ENCODE peak calls at places on chromosome 14, in five cellular contexts. One of them, this sample, is unnamed.
A peak's percentile ranks its signal among the peaks of the same experiment; 100 is the strongest.

GRCh38 chr14:103281496-103282231 is 52.4 kb upstream of the EIF5 start:
- DNase-seq in GM12892: no peak
- DNase-seq in IMR-90: peak; percentile 62
- DNase-seq in ovary: peak; percentile 77
- DNase-seq in tibial nerve: no peak
- DNase-seq in this sample: no peak

GRCh38 chr14:68994056-68994455 is 15.0 kb upstream of the ACTN1 start:
- DNase-seq in GM12892: no peak
- DNase-seq in tibial nerve: no peak
- DNase-seq in IMR-90: no peak
- DNase-seq in ovary: no peak
- DNase-seq in this sample: no peak

GRCh38 chr14:69325646-69326265 is 65.8 kb downstream of the GALNT16 start:
- DNase-seq in tibial nerve: no peak
- DNase-seq in ovary: no peak
- DNase-seq in IMR-90: no peak
- DNase-seq in GM12892: no peak
- DNase-seq in this sample: peak; percentile 70

GRCh38 chr14:57057803-57058202 is 210.9 kb downstream of the EXOC5 start:
- DNase-seq in IMR-90: no peak
- DNase-seq in ovary: no peak
- DNase-seq in GM12892: no peak
- DNase-seq in tibial nerve: no peak
- DNase-seq in this sample: no peak

GRCh38 chr14:92649066-92649465 is 99.4 kb downstream of the LGMN start:
- DNase-seq in tibial nerve: no peak
- DNase-seq in GM12892: no peak
- DNase-seq in ovary: no peak
- DNase-seq in IMR-90: no peak
- DNase-seq in this sample: no peak

GRCh38 chr14:68113328-68113930 is 293.9 kb downstream of the RAD51B start:
- DNase-seq in ovary: no peak
- DNase-seq in IMR-90: no peak
- DNase-seq in tibial nerve: no peak
- DNase-seq in GM12892: no peak
- DNase-seq in this sample: no peak

GRCh38 chr14:78752789-78753188 is 582.6 kb downstream of the NRXN3 start:
- DNase-seq in GM12892: no peak
- DNase-seq in tibial nerve: no peak
- DNase-seq in IMR-90: no peak
- DNase-seq in ovary: no peak
- DNase-seq in this sample: peak; percentile 63

GRCh38 chr14:94904636-94905035 is 134.7 kb upstream of the GSC start:
- DNase-seq in IMR-90: peak; percentile 34
- DNase-seq in ovary: no peak
- DNase-seq in tibial nerve: no peak
- DNase-seq in GM12892: no peak
- DNase-seq in this sample: no peak

GRCh38 chr14:36313206-36313605 is 7.2 kb downstream of the MBIP start:
- DNase-seq in GM12892: no peak
- DNase-seq in tibial nerve: no peak
- DNase-seq in IMR-90: no peak
- DNase-seq in ovary: no peak
- DNase-seq in this sample: no peak

GRCh38 chr14:100203962-100204834 is 34.7 kb upstream of the YY1 start:
- DNase-seq in GM12892: no peak
- DNase-seq in tibial nerve: no peak
- DNase-seq in IMR-90: peak; percentile 50
- DNase-seq in ovary: peak; percentile 50
- DNase-seq in this sample: no peak
- TF ChIP-seq POLR2A in GM12892: no peak
- TF ChIP-seq POLR2A in tibial nerve: no peak
- TF ChIP-seq POLR2A in IMR-90: no peak
- TF ChIP-seq POLR2A in ovary: no peak
- TF ChIP-seq POLR2A in this sample: no peak

DNA sequence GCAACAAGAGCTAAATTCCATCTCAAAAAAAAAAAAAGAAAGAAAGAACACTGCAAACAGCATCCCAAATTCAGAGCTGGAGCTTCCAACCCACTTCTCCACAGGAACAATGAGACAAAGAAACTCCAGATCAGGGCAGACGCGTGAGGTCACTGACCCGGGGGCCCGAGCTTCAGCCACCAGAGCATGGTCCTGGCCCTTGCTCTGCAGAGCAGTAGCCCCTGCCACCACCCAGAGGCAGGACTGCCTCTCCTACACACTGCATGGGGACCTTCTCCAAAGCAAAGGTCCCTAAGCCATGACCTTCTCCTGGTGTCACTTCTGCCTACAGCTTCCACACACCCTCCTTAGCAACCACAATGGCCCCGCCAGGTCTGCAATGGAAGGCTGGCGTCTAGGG is 53.1 kb downstream of the CCNK start:
- DNase-seq in tibial nerve: no peak
- DNase-seq in IMR-90: no peak
- DNase-seq in ovary: no peak
- DNase-seq in GM12892: no peak
- DNase-seq in this sample: no peak
- TF ChIP-seq POLR2A in tibial nerve: no peak
- TF ChIP-seq POLR2A in IMR-90: no peak
- TF ChIP-seq POLR2A in ovary: no peak
- TF ChIP-seq POLR2A in GM12892: no peak
- TF ChIP-seq POLR2A in this sample: no peak

GRCh38 chr14:23018107-23018506 is 8.2 kb upstream of the C14orf93 start:
- DNase-seq in tibial nerve: no peak
- DNase-seq in IMR-90: no peak
- DNase-seq in ovary: no peak
- DNase-seq in GM12892: no peak
- DNase-seq in this sample: no peak

GRCh38 chr14:23021969-23022368 is 12.0 kb upstream of the C14orf93 start:
- DNase-seq in GM12892: no peak
- DNase-seq in tibial nerve: no peak
- DNase-seq in ovary: no peak
- DNase-seq in IMR-90: no peak
- DNase-seq in this sample: no peak

GRCh38 chr14:23022849-23023499 is 11.7 kb downstream of the PSMB5 start:
- DNase-seq in ovary: no peak
- DNase-seq in tibial nerve: no peak
- DNase-seq in GM12892: no peak
- DNase-seq in IMR-90: no peak
- DNase-seq in this sample: no peak

GRCh38 chr14:23021479-23021878 is 11.5 kb upstream of the C14orf93 start:
- DNase-seq in GM12892: no peak
- DNase-seq in ovary: no peak
- DNase-seq in IMR-90: no peak
- DNase-seq in tibial nerve: no peak
- DNase-seq in this sample: no peak

DNA sequence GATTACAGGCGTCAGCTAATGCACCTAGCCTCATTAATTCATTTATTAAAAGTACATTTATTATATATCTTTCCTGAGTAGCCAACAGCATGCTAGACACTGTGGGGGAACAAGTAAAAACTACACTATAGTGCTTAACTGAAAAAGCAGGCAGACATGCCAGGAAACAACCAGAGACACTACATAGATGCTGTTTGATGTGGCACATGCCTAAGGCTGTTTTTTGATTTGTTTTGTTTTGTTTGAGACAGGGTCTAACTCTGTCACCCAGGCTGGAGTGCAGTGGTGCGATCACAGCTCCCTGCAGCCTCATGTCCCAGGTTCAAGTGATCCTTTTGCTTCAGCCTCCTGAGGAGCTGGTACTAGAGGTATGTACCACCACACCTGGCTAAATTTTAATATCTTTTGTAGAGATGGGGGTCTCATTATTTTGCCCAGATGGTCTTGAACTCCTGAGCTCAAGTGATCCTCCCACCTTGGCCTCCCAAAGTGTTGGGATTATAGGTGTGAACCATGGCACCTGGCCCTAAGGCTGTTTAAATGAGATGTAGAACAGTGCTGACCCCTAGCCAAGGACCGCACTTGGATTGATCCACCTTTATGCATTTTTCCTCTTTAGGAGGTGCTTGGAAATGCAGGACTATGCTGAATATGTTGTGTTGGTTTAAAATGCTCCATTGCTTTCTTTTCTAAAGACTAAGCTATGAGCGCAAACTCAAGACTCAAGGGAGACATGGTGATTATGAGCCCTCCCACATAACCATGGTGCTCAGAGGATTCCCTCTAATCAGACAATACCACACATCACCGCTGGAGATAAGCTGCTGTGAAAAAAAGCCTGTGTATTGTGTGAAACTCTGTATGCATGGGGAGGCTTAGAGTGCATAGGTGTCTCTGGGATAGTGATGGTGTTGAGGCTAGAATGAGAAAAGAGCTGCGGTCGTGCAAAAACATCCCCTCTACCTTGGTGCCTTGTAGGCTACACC is 10.5 kb upstream of the C14orf93 start:
- DNase-seq in tibial nerve: no peak
- DNase-seq in GM12892: no peak
- DNase-seq in ovary: no peak
- DNase-seq in IMR-90: no peak
- DNase-seq in this sample: no peak
- TF ChIP-seq POLR2A in tibial nerve: no peak
- TF ChIP-seq POLR2A in GM12892: no peak
- TF ChIP-seq POLR2A in ovary: no peak
- TF ChIP-seq POLR2A in IMR-90: no peak
- TF ChIP-seq POLR2A in this sample: no peak

GRCh38 chr14:105849933-105850626 is 323.7 kb downstream of the TMEM121 start:
- DNase-seq in ovary: no peak
- DNase-seq in tibial nerve: no peak
- DNase-seq in IMR-90: no peak
- DNase-seq in GM12892: no peak
- DNase-seq in this sample: no peak
- TF ChIP-seq POLR2A in ovary: no peak
- TF ChIP-seq POLR2A in tibial nerve: no peak
- TF ChIP-seq POLR2A in IMR-90: no peak
- TF ChIP-seq POLR2A in GM12892: no peak
- TF ChIP-seq POLR2A in this sample: no peak

DNA sequence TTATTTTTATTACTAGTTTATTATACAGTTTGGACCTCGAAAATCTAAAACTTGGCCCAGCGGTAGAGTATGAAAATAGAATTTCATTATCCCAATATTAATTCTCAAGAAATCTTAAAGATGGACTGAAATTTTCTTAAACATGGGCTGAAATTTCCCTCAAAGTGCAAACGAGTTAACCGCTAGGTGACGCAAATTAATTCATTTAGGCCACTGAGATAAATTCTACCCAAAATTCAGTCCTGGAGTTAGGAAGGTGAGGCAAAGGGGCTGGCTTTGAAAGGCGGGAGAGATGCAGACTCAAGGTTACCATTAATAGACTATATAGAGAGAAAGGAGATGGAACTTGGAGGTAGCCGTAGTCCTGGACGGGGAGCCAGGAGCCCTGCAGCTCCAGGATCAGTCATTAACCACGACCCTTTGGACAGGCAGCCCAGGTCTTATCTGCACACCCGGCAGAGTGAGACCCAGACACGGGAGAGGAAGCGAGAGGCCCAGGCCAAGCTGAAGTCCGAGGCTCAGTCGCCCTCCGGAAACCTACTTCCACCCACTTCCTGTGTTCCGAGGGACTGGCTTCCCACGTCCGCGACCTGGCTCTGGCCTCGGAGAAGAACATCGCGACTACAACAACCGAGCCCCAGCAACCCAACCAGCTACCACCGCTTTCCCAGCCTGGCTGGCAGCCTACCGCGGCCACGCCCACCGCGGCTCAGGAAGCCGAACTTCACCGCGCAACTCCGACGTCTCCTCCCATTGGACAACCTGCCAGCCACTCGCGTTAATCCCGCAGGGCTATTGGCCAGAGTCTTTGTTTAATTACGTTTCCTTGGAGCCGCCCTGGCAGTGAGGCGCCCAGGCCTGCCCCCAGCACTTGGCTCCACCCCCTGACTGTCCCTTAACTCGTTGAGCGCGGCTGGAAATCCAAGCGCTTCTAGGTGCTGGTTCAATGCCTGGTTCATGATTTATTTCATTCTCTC is at the start of gene EFCAB11:
- DNase-seq in IMR-90: peak; percentile 98
- DNase-seq in GM12892: peak; percentile 75
- DNase-seq in ovary: peak; percentile 96
- DNase-seq in tibial nerve: peak; percentile 97
- DNase-seq in this sample: peak; percentile 99
- TF ChIP-seq POLR2A in IMR-90: peak; percentile 78
- TF ChIP-seq POLR2A in GM12892: peak; percentile 71
- TF ChIP-seq POLR2A in ovary: no peak
- TF ChIP-seq POLR2A in tibial nerve: no peak
- TF ChIP-seq POLR2A in this sample: no peak

GRCh38 chr14:55272922-55273321 is 1.7 kb downstream of the FBXO34 start:
- DNase-seq in IMR-90: no peak
- DNase-seq in ovary: no peak
- DNase-seq in tibial nerve: no peak
- DNase-seq in GM12892: no peak
- DNase-seq in this sample: no peak

GRCh38 chr14:55272415-55272786 is 1.2 kb downstream of the FBXO34 start:
- DNase-seq in GM12892: no peak
- DNase-seq in IMR-90: no peak
- DNase-seq in tibial nerve: no peak
- DNase-seq in ovary: no peak
- DNase-seq in this sample: no peak

GRCh38 chr14:55270832-55271571 is at the start of gene FBXO34:
- DNase-seq in IMR-90: peak; percentile 94
- DNase-seq in tibial nerve: peak; percentile 100
- DNase-seq in GM12892: peak; percentile 80
- DNase-seq in ovary: peak; percentile 99
- DNase-seq in this sample: peak; percentile 100

GRCh38 chr14:55274144-55274543 is 2.9 kb downstream of the FBXO34 start:
- DNase-seq in IMR-90: no peak
- DNase-seq in GM12892: no peak
- DNase-seq in tibial nerve: no peak
- DNase-seq in ovary: no peak
- DNase-seq in this sample: no peak

GRCh38 chr14:55271572-55272414 is 572 bp downstream of the FBXO34 start:
- DNase-seq in tibial nerve: peak; percentile 49
- DNase-seq in ovary: peak; percentile 58
- DNase-seq in GM12892: peak; percentile 62
- DNase-seq in IMR-90: peak; percentile 84
- DNase-seq in this sample: peak; percentile 93
- TF ChIP-seq POLR2A in tibial nerve: peak; percentile 62
- TF ChIP-seq POLR2A in ovary: peak; percentile 65
- TF ChIP-seq POLR2A in GM12892: peak; percentile 37
- TF ChIP-seq POLR2A in IMR-90: peak; percentile 64
- TF ChIP-seq POLR2A in this sample: no peak

GRCh38 chr14:23364604-23365352 is at the start of gene EFS:
- DNase-seq in GM12892: no peak
- DNase-seq in tibial nerve: no peak
- DNase-seq in IMR-90: peak; percentile 18
- DNase-seq in ovary: peak; percentile 58
- DNase-seq in this sample: peak; percentile 91
- TF ChIP-seq POLR2A in GM12892: no peak
- TF ChIP-seq POLR2A in tibial nerve: no peak
- TF ChIP-seq POLR2A in IMR-90: no peak
- TF ChIP-seq POLR2A in ovary: peak; percentile 32
- TF ChIP-seq POLR2A in this sample: no peak

GRCh38 chr14:22770481-22771187 is 4.1 kb downstream of the OXA1L start:
- DNase-seq in ovary: no peak
- DNase-seq in GM12892: no peak
- DNase-seq in tibial nerve: no peak
- DNase-seq in IMR-90: no peak
- DNase-seq in this sample: no peak
- TF ChIP-seq POLR2A in ovary: no peak
- TF ChIP-seq POLR2A in GM12892: no peak
- TF ChIP-seq POLR2A in tibial nerve: no peak
- TF ChIP-seq POLR2A in IMR-90: no peak
- TF ChIP-seq POLR2A in this sample: no peak

GRCh38 chr14:22429546-22429945 is 159.5 kb downstream of the DAD1 start:
- DNase-seq in GM12892: no peak
- DNase-seq in ovary: no peak
- DNase-seq in IMR-90: no peak
- DNase-seq in tibial nerve: no peak
- DNase-seq in this sample: no peak
- TF ChIP-seq POLR2A in GM12892: no peak
- TF ChIP-seq POLR2A in ovary: no peak
- TF ChIP-seq POLR2A in IMR-90: no peak
- TF ChIP-seq POLR2A in tibial nerve: no peak
- TF ChIP-seq POLR2A in this sample: no peak

GRCh38 chr14:48598458-48598857 is 923.1 kb upstream of the MDGA2 start:
- DNase-seq in IMR-90: no peak
- DNase-seq in tibial nerve: no peak
- DNase-seq in ovary: no peak
- DNase-seq in GM12892: no peak
- DNase-seq in this sample: no peak
- TF ChIP-seq POLR2A in IMR-90: no peak
- TF ChIP-seq POLR2A in tibial nerve: no peak
- TF ChIP-seq POLR2A in ovary: no peak
- TF ChIP-seq POLR2A in GM12892: no peak
- TF ChIP-seq POLR2A in this sample: no peak

This sample was measured in lower leg skin.